ENCODE peak calls at places on chromosomes 5 and 9, in eight cellular contexts. G, T, E, N, Y, X, P and R are unnamed samples.

GRCh38 chr9:71766663-71767062 is 1.6 kb downstream of the CEMIP2 start:
- DNase-seq in G (no peak), T (no peak), E (no peak), N (no peak), Y (no peak), X (no peak), P (no peak), R (no peak)

GRCh38 chr9:35070823-35071813 is 1.3 kb downstream of the VCP start:
- DNase-seq in G (no peak), T (no peak), E (peak), N (peak), Y (no peak), X (no peak), P (no peak), R (no peak)

GRCh38 chr5:160230686-160231527 is 1.6 kb downstream of the FABP6 start:
- DNase-seq in G (peak), T (peak), E (no peak), N (peak), Y (no peak), X (no peak), P (no peak), R (no peak)

GRCh38 chr9:79034583-79034982 is 537.2 kb upstream of the TLE4 start:
- DNase-seq in G (no peak), T (no peak), E (no peak), N (no peak), Y (no peak), X (no peak), P (no peak), R (no peak)

GRCh38 chr5:102715405-102715804 is 39.7 kb upstream of the PAM start:
- DNase-seq in G (no peak), T (peak), E (no peak), N (peak), Y (no peak), X (no peak), P (no peak), R (no peak)

GRCh38 chr5:41433552-41434181 is 76.7 kb downstream of the PLCXD3 start:
- DNase-seq in G (no peak), T (no peak), E (peak), N (peak), Y (no peak), X (no peak), P (peak), R (no peak)

GRCh38 chr5:115457985-115458384 is 86.6 kb downstream of the FEM1C start:
- DNase-seq in G (no peak), T (no peak), E (no peak), N (peak), Y (no peak), X (no peak), P (no peak), R (no peak)

GRCh38 chr5:59608745-59609144 is 284.8 kb downstream of the PDE4D start:
- DNase-seq in G (no peak), T (no peak), E (peak), N (peak), Y (no peak), X (no peak), P (no peak), R (no peak)

GRCh38 chr5:178793156-178793555 is 62.7 kb upstream of the ZNF354A start:
- DNase-seq in G (peak), T (peak), E (peak), N (no peak), Y (no peak), X (no peak), P (peak), R (peak)

GRCh38 chr5:926416-927171 is 33.9 kb downstream of the TRIP13 start:
- DNase-seq in G (no peak), T (no peak), E (peak), N (no peak), Y (no peak), X (no peak), P (peak), R (peak)

GRCh38 chr9:137150485-137151060 is 11.6 kb downstream of the GRIN1 start:
- DNase-seq in G (no peak), T (peak), E (peak), N (peak), Y (no peak), X (no peak), P (no peak), R (no peak)

GRCh38 chr9:125843646-125844045 is 96.5 kb downstream of the PBX3 start:
- DNase-seq in G (no peak), T (no peak), E (no peak), N (peak), Y (no peak), X (no peak), P (no peak), R (no peak)

GRCh38 chr5:136622737-136623136 is 257.4 kb upstream of the TRPC7 start:
- DNase-seq in G (no peak), T (no peak), E (no peak), N (no peak), Y (no peak), X (no peak), P (no peak), R (no peak)

GRCh38 chr5:179326176-179326997 is 18.9 kb downstream of the ADAMTS2 start:
- DNase-seq in G (no peak), T (no peak), E (no peak), N (peak), Y (no peak), X (no peak), P (peak), R (no peak)

GRCh38 chr5:38765461-38765861 is 80.4 kb upstream of the OSMR start:
- DNase-seq in G (no peak), T (no peak), E (no peak), N (no peak), Y (no peak), X (no peak), P (no peak), R (no peak)

GRCh38 chr5:172598251-172599203 is 42.5 kb upstream of the NEURL1B start:
- DNase-seq in G (no peak), T (no peak), E (no peak), N (no peak), Y (no peak), X (no peak), P (no peak), R (no peak)

GRCh38 chr5:157267766-157268480 is 2.0 kb downstream of the CYFIP2 start:
- DNase-seq in G (no peak), T (no peak), E (no peak), N (no peak), Y (no peak), X (no peak), P (no peak), R (no peak)

GRCh38 chr5:124397290-124397689 is 349.1 kb downstream of the ZNF608 start:
- DNase-seq in G (no peak), T (no peak), E (no peak), N (no peak), Y (no peak), X (no peak), P (no peak), R (no peak)

GRCh38 chr5:92556747-92557146 is 1024.3 kb downstream of the NR2F1-AS1 start:
- DNase-seq in G (no peak), T (no peak), E (no peak), N (no peak), Y (no peak), X (no peak), P (no peak), R (no peak)

GRCh38 chr9:70537084-70537483 is 122.6 kb upstream of the KLF9 start:
- DNase-seq in G (no peak), T (no peak), E (no peak), N (no peak), Y (no peak), X (no peak), P (no peak), R (no peak)

GRCh38 chr5:87394407-87394806 is 18.3 kb downstream of the CCNH start:
- DNase-seq in G (no peak), T (no peak), E (no peak), N (peak), Y (no peak), X (no peak), P (no peak), R (no peak)

GRCh38 chr5:137630972-137631370 is 104.9 kb downstream of the KLHL3 start:
- DNase-seq in G (no peak), T (no peak), E (no peak), N (no peak), Y (no peak), X (no peak), P (no peak), R (no peak)

GRCh38 chr5:160747963-160748362 is 104.0 kb downstream of the ATP10B start:
- DNase-seq in G (no peak), T (no peak), E (no peak), N (no peak), Y (no peak), X (no peak), P (no peak), R (no peak)

GRCh38 chr5:158119852-158120708 is 261.1 kb upstream of the CLINT1 start:
- DNase-seq in G (no peak), T (no peak), E (no peak), N (peak), Y (no peak), X (no peak), P (no peak), R (no peak)

GRCh38 chr5:88551724-88552345 is 283.2 kb upstream of the TMEM161B start:
- DNase-seq in G (no peak), T (no peak), E (no peak), N (no peak), Y (no peak), X (no peak), P (peak), R (no peak)

GRCh38 chr5:36060516-36060885 is 6.2 kb downstream of the UGT3A2 start:
- DNase-seq in G (no peak), T (no peak), E (peak), N (peak), Y (no peak), X (no peak), P (no peak), R (no peak)

GRCh38 chr5:18744441-18744840 is 1110.2 kb downstream of the TAF11L14 start:
- DNase-seq in G (no peak), T (no peak), E (peak), N (no peak), Y (no peak), X (no peak), P (no peak), R (no peak)

GRCh38 chr5:126641387-126641786 is 40.6 kb downstream of the PHAX start:
- DNase-seq in G (no peak), T (no peak), E (no peak), N (no peak), Y (no peak), X (no peak), P (no peak), R (no peak)

GRCh38 chr9:74777136-74777879 is 110.4 kb downstream of the TRPM6 start:
- DNase-seq in G (peak), T (peak), E (peak), N (peak), Y (peak), X (peak), P (peak), R (peak)

GRCh38 chr9:132651259-132651658 is 18.5 kb downstream of the DDX31 start:
- DNase-seq in G (no peak), T (peak), E (peak), N (peak), Y (no peak), X (no peak), P (no peak), R (peak)

GRCh38 chr5:141199359-141200235 is at the start of gene PCDHB11:
- DNase-seq in G (no peak), T (no peak), E (peak), N (no peak), Y (no peak), X (no peak), P (peak), R (peak)

GRCh38 chr5:146947181-146947941 is 68.8 kb upstream of the PPP2R2B start:
- DNase-seq in G (no peak), T (no peak), E (peak), N (peak), Y (no peak), X (no peak), P (no peak), R (peak)

GRCh38 chr5:132227485-132228240 is at the start of gene P4HA2:
- DNase-seq in G (peak), T (peak), E (peak), N (peak), Y (peak), X (no peak), P (peak), R (peak)
- TF ChIP-seq CTCF in G (no peak), T (no peak), E (no peak), N (no peak), Y (peak), X (no peak), P (no peak), R (no peak)

GRCh38 chr9:98778251-98778650 is 18.1 kb downstream of the ANKS6 start:
- DNase-seq in G (no peak), T (no peak), E (no peak), N (no peak), Y (no peak), X (no peak), P (no peak), R (no peak)

GRCh38 chr9:98774746-98775145 is 21.6 kb downstream of the ANKS6 start:
- DNase-seq in G (no peak), T (peak), E (peak), N (peak), Y (no peak), X (no peak), P (peak), R (no peak)

GRCh38 chr9:98773721-98774120 is 22.6 kb downstream of the ANKS6 start:
- DNase-seq in G (no peak), T (no peak), E (no peak), N (no peak), Y (no peak), X (no peak), P (no peak), R (no peak)

GRCh38 chr9:98777618-98778017 is 18.7 kb downstream of the ANKS6 start:
- DNase-seq in G (no peak), T (no peak), E (no peak), N (no peak), Y (no peak), X (no peak), P (no peak), R (no peak)

DNA sequence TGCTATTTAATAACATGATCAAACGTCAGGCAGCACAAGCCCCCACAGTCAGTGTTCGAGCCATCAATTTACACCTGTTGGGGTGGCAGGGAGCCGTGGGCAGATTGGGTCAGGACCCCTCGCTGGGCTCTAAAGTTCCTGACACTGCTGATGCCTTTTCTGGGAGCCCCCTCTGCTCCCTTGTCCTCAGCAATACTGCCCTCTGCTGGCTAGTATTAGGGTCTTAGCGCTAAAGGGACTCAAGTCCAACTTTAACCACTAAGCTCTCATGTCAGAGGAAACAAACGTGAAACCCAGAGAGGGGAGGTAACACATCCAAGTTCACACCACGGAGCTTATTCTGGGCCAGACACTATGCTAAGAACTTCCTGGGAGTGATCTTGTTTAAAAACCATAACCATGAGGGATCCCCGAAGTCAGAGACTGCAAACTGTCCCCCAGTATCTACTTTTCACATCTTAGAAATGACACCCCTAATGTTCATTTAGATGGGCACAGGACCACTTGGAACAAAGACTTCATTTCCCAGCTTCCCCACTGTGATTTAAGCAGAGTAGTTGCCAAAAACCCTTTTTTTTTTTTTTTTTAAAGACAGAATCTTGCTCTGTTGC is 20.4 kb downstream of the ANKS6 start:
- DNase-seq in G (no peak), T (no peak), E (peak), N (peak), Y (no peak), X (no peak), P (peak), R (peak)
- TF ChIP-seq CTCF in G (peak), T (peak), E (peak), N (peak), Y (peak), X (peak), P (peak), R (peak)

GRCh38 chr5:176521699-176522263 is 15.4 kb downstream of the RNF44 start:
- DNase-seq in G (no peak), T (no peak), E (no peak), N (no peak), Y (no peak), X (no peak), P (no peak), R (no peak)

GRCh38 chr5:176524138-176524537 is 13.1 kb downstream of the RNF44 start:
- DNase-seq in G (no peak), T (no peak), E (no peak), N (no peak), Y (no peak), X (no peak), P (no peak), R (no peak)

GRCh38 chr5:176524987-176525386 is 12.2 kb downstream of the RNF44 start:
- DNase-seq in G (no peak), T (no peak), E (no peak), N (no peak), Y (no peak), X (no peak), P (no peak), R (no peak)

GRCh38 chr5:176519810-176520720 is 17.1 kb downstream of the RNF44 start:
- DNase-seq in G (no peak), T (no peak), E (no peak), N (no peak), Y (no peak), X (no peak), P (no peak), R (no peak)

DNA sequence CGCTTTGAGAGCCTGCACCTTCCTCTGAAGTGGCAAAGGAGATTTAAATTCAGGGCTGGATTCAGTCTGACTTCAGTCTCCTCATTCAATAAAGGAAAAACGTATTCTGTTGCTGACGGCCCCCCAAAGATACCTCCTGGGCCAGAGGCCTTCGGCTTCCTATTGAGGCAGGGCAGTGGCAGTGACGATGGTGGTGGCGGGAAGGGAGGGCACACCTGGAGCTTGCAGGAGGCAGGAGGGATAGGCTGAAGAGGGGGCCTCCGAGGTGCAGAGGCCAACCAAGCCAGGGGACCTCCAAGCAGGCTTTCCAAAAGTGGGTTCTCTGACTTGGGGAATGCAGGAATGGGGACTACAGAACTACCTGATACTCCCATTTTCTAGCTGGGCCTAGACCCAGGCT is 15.9 kb downstream of the RNF44 start:
- DNase-seq in G (no peak), T (no peak), E (no peak), N (no peak), Y (no peak), X (no peak), P (no peak), R (no peak)
- TF ChIP-seq CTCF in G (no peak), T (no peak), E (no peak), N (no peak), Y (no peak), X (no peak), P (no peak), R (no peak)

DNA sequence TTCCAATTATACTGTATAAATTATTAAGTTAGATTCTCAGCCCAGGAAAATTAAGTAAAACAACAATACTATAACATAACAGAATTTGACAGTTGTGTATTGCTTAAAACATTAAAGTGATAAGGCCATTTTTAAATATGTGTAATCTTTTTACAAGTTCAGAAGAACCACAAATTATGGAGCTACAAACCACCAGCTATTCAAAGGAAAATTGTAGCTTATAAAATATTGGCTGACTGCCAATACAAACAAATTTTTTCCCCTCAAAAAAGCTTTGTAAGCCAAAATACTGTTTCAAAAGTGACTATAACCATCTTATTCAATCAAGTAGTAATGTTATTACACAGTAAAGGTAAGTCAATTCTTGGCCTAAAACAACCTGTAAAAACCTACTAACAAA is 21.9 kb downstream of the STRBP start:
- DNase-seq in G (no peak), T (no peak), E (no peak), N (no peak), Y (no peak), X (no peak), P (no peak), R (no peak)
- TF ChIP-seq CTCF in G (no peak), T (no peak), E (no peak), N (no peak), Y (no peak), X (no peak), P (no peak), R (no peak)

GRCh38 chr5:142358121-142358520 is 33.3 kb upstream of the SPRY4 start:
- DNase-seq in G (no peak), T (no peak), E (no peak), N (no peak), Y (no peak), X (no peak), P (no peak), R (no peak)

GRCh38 chr5:142363619-142363963 is 38.8 kb upstream of the SPRY4 start:
- DNase-seq in G (no peak), T (no peak), E (no peak), N (no peak), Y (no peak), X (no peak), P (no peak), R (no peak)

GRCh38 chr5:142360051-142360498 is 35.3 kb upstream of the SPRY4 start:
- DNase-seq in G (no peak), T (no peak), E (no peak), N (no peak), Y (no peak), X (no peak), P (no peak), R (no peak)

GRCh38 chr5:142358648-142359047 is 33.8 kb upstream of the SPRY4 start:
- DNase-seq in G (no peak), T (no peak), E (no peak), N (no peak), Y (no peak), X (no peak), P (no peak), R (no peak)

DNA sequence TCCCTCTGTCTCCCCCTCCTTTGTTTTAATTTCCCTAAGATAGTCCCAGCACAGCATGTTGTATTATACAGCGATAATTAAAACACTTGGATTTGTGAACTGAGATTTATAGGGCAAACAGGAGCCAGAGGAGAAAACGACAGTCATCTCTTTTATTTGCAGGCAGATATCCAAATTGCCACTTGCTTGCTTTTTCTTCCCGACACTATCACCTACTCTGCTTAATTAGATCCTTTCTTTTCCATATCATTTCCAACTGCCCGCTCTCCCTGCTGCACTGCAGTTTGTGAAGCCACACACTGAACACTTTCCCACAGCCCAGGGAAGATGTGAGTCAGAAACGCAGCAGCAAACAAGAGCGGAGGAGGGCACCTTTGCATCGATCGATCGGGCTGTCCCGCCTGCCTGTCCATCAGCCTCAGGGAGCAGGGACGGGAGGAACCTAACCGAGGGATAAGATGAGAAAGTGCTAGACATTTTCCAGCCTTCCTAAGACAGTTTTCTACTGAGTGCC is 35.8 kb upstream of the SPRY4 start:
- DNase-seq in G (no peak), T (no peak), E (no peak), N (peak), Y (no peak), X (no peak), P (peak), R (no peak)
- TF ChIP-seq CTCF in G (no peak), T (no peak), E (no peak), N (no peak), Y (no peak), X (no peak), P (no peak), R (no peak)

DNA sequence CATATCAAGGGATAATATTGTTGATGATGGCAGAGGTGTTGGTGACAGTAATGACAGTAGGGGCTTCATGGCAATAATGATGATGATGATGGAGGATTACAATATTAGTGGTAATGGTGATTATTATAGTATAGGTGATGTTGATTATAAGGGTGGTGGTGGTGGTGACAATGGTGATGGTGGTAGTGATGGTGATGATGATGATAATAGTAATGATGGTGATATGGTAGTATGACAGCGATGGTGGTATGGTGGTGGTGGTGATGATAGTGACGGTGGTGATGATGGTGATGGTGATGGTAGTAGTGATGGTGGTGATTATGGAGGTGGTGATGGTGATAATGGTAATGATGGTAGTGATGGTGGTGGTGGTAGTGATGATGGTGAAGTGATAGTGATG is 13.6 kb downstream of the KCNIP1 start:
- DNase-seq in G (no peak), T (no peak), E (no peak), N (no peak), Y (no peak), X (no peak), P (no peak), R (no peak)
- TF ChIP-seq CTCF in G (no peak), T (no peak), E (no peak), N (no peak), Y (no peak), X (no peak), P (no peak), R (no peak)